ENCODE peak calls at places on chromosomes 16 and 17, in seven cellular contexts. W is dorsolateral prefrontal cortex, K is fibroblast of mammary gland, C is GM12865, F is tibial nerve, I is cardiac muscle cell, G is lower leg skin. L is an unnamed sample.

GRCh38 chr17:57889892-57890856 is 40.3 kb upstream of the MRPS23 start:
- DNase-seq in G (peak), W (no peak), F (no peak), K (peak), I (no peak), C (no peak), L (peak)

GRCh38 chr17:65054602-65055001 is 1.9 kb downstream of the GNA13 start:
- DNase-seq in G (no peak), C (no peak), F (no peak), I (no peak), W (no peak), K (no peak), L (no peak)

GRCh38 chr17:59878624-59879023 is 14.1 kb downstream of the TUBD1 start:
- DNase-seq in G (no peak), F (no peak), W (no peak), K (no peak), C (no peak), I (no peak), L (no peak)

GRCh38 chr17:10370209-10370608 is 2.6 kb downstream of the MYH13 start:
- DNase-seq in F (no peak), W (no peak), I (no peak), G (no peak), C (no peak), K (no peak), L (no peak)

GRCh38 chr17:67488161-67488560 is 111.1 kb downstream of the PITPNC1 start:
- DNase-seq in G (peak), C (no peak), K (peak), I (no peak), F (no peak), W (no peak), L (no peak)

GRCh38 chr17:78281249-78281865 is 49.9 kb downstream of the TMEM235 start:
- DNase-seq in K (peak), G (no peak), F (no peak), C (no peak), W (peak), I (no peak), L (no peak)

GRCh38 chr17:78704594-78704993 is 77.5 kb downstream of the CYTH1 start:
- DNase-seq in C (no peak), I (no peak), K (no peak), G (no peak), W (no peak), F (no peak), L (no peak)

GRCh38 chr17:73390221-73390620 is 78.4 kb upstream of the CDC42EP4 start:
- DNase-seq in I (no peak), W (no peak), F (no peak), C (no peak), G (no peak), K (no peak), L (no peak)

GRCh38 chr17:44233582-44233981 is 14.1 kb upstream of the UBTF start:
- DNase-seq in K (no peak), I (no peak), G (no peak), C (no peak), F (no peak), W (no peak), L (no peak)

GRCh38 chr17:41667280-41668008 is 21.2 kb upstream of the EIF1 start:
- DNase-seq in W (no peak), C (no peak), I (no peak), F (no peak), G (no peak), K (no peak), L (no peak)

GRCh38 chr16:53502331-53503269 is at the start of gene AKTIP:
- DNase-seq in I (peak), W (no peak), K (peak), F (no peak), C (peak), G (no peak), L (no peak)

GRCh38 chr17:77916771-77917481 is 41.6 kb upstream of the TNRC6C start:
- DNase-seq in G (no peak), C (peak), I (no peak), K (no peak), W (no peak), F (no peak), L (no peak)

DNA sequence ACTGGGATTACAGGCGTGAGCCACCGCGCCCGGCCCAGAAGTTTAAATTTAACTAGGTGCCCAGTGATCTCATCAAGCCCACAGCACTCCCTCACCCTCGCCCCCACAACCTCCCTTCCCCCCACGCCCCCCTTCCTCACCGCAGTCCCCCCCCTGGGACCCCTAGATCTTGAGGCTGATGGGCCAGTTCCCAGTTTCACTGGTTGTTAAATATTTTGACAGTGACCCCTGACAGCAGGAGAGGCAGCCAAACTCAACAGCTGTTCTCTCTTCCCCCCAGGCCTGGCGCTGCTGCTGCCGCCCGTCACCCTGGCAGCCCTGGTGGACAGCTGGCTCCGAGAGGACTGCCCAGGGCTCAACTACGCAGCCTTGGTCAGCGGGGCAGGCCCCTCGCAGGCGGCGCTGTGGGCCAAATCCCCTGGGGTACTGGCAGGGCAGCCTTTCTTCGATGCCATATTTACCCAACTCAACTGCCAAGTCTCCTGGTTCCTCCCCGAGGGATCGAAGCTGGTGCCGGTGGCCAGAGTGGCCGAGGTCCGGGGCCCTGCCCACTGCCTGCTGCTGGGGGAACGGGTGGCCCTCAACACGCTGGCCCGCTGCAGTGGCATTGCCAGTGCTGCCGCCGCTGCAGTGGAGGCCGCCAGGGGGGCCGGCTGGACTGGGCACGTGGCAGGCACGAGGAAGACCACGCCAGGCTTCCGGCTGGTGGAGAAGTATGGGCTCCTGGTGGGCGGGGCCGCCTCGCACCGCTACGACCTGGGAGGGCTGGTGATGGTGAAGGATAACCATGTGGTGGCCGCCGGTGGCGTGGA is 15.6 kb downstream of the QPRT start:
- DNase-seq in W (no peak), F (no peak), G (no peak), C (peak), K (peak), I (no peak), L (no peak)
- H3K4me3 ChIP-seq in W (no peak), F (no peak), G (no peak), C (no peak), K (no peak), I (no peak), L (no peak)

GRCh38 chr16:66258916-66259845 is 107.3 kb upstream of the CDH5 start:
- DNase-seq in I (no peak), W (no peak), K (no peak), G (peak), F (no peak), C (no peak), L (no peak)
- TF ChIP-seq CTCF in I (no peak), W (no peak), K (no peak), G (no peak), F (no peak), C (no peak), L (no peak)

GRCh38 chr16:13921328-13921727 is 1.4 kb downstream of the ERCC4 start:
- DNase-seq in I (no peak), W (no peak), F (no peak), G (no peak), K (no peak), C (no peak), L (no peak)
- H3K4me3 ChIP-seq in I (no peak), W (no peak), F (no peak), G (no peak), K (no peak), C (no peak), L (peak)

GRCh38 chr16:6016530-6017184 is 919.1 kb upstream of the EEF2KMT start:
- DNase-seq in K (peak), F (no peak), G (no peak), C (no peak), W (no peak), I (peak), L (no peak)
- TF ChIP-seq CTCF in K (peak), F (no peak), G (no peak), C (peak), W (peak), I (no peak), L (peak)

DNA sequence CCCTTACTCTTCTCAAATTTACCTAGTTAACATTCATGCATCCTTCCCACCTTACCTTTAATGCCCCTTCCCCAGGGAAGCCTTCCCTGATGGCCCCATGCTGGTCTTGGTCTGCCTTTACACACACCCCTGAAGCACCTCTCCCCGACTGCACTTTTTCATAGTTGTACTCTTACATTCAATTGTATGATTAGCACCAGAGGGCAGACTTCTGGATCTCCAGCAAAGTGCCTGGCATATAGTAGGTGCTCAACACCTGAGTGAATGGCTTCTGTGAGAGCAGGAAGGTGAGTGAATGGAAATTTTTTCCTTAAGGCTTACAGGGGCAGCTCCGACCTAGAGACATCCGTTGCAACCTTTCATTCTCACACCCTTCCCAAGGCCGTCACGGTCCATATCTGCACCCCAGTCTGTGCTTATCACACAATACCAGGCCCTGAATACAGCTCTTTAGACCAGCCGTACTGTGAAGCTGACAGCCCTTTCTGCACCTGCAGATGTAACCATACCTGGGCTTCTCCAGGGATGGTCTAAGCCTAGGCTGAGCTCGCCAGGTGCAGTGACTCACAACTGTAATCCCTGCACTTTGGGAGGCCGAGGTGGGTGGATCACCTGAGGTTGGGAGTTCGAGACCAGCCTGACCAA is 4.4 kb downstream of the PGAP3 start:
- DNase-seq in C (no peak), F (no peak), K (no peak), G (no peak), W (no peak), I (no peak), L (no peak)
- H3K4me3 ChIP-seq in C (no peak), F (no peak), K (no peak), G (no peak), W (no peak), I (no peak), L (no peak)

GRCh38 chr17:45307290-45308015 is 9.4 kb downstream of the MAP3K14 start:
- DNase-seq in F (peak), K (peak), C (peak), I (no peak), W (no peak), G (peak), L (peak)

GRCh38 chr17:45308016-45308365 is 8.8 kb downstream of the MAP3K14 start:
- DNase-seq in I (no peak), F (no peak), W (no peak), K (no peak), C (no peak), G (no peak), L (no peak)

GRCh38 chr17:45306094-45306493 is 10.7 kb downstream of the MAP3K14 start:
- DNase-seq in C (no peak), G (no peak), W (no peak), F (no peak), I (no peak), K (no peak), L (no peak)

GRCh38 chr17:45305532-45306087 is 11.2 kb downstream of the MAP3K14 start:
- DNase-seq in K (peak), W (no peak), G (no peak), C (no peak), F (no peak), I (no peak), L (no peak)

GRCh38 chr17:45306623-45307022 is 10.2 kb downstream of the MAP3K14 start:
- DNase-seq in I (no peak), G (no peak), C (no peak), W (no peak), F (no peak), K (no peak), L (no peak)
- TF ChIP-seq CTCF in I (no peak), G (no peak), C (no peak), W (no peak), F (no peak), K (no peak), L (no peak)

GRCh38 chr17:45411348-45412105 is 21.1 kb downstream of the ARHGAP27 start:
- DNase-seq in F (no peak), K (no peak), W (no peak), I (no peak), C (no peak), G (no peak), L (no peak)

GRCh38 chr17:45408611-45409421 is 23.9 kb downstream of the ARHGAP27 start:
- DNase-seq in I (peak), K (no peak), F (no peak), C (no peak), W (no peak), G (no peak), L (no peak)

GRCh38 chr17:45409659-45410076 is 23.0 kb downstream of the ARHGAP27 start:
- DNase-seq in I (no peak), W (no peak), C (no peak), G (no peak), K (no peak), F (no peak), L (no peak)

GRCh38 chr17:45413498-45413923 is 19.2 kb downstream of the ARHGAP27 start:
- DNase-seq in W (peak), K (no peak), F (no peak), C (no peak), G (no peak), I (no peak), L (no peak)

DNA sequence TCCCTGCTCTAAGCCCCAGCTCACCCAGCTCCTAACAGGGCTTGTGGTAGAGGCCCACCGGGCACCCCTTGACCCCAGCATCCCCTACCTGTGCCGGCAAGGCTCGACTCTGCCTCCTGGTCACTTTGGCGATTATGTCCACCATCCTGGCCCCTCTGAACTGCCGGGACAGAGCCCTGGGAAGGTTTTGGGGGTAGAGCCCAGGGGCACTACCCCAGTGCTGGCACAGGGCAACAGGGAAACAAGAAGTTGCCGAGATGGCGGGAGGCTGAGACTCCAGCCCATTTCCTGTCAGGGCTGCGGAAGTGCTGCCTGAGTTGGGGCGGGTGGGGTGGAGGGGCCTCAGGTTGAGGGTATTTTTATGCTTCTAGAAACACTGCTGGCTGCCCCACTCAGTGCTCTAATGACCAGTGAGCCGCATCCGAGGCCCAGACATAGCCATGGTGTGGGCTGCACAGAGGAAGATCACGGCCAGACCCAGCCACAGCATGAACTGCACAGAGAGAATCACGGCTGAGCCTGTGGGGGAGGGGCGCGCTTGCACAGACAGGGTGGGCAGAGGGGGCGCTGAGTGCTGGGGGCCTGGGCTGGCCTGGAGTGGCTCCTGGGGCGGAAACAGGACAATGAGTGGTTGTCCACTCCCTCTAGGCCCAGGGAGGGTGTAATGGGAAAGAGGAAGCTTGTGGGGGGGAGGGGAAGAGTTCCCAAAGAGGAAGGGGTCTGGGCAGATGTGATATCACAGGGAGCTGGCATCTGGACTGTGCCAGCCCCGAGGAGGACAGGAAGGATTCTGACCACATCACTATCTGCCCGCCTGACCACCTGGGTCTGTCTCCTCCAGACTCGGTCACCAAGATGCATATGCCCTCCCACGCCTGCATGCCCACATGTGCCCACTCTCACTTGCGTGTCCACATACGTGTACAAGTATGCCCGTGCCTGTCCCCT is 22.3 kb downstream of the ARHGAP27 start:
- DNase-seq in K (no peak), W (peak), C (peak), I (no peak), F (peak), G (no peak), L (no peak)
- H3K4me3 ChIP-seq in K (no peak), W (peak), C (peak), I (no peak), F (peak), G (no peak), L (no peak)

GRCh38 chr16:67844441-67844840 is 2.3 kb upstream of the NUTF2 start:
- DNase-seq in I (no peak), F (no peak), G (no peak), C (no peak), K (peak), W (no peak), L (peak)
- TF ChIP-seq CTCF in I (no peak), F (no peak), G (no peak), C (no peak), K (peak), W (no peak), L (peak)

GRCh38 chr16:86762035-86762550 is 183.7 kb downstream of the FOXL1 start:
- DNase-seq in C (no peak), F (no peak), G (no peak), K (no peak), I (no peak), W (no peak), L (no peak)

GRCh38 chr16:86758932-86759331 is 180.6 kb downstream of the FOXL1 start:
- DNase-seq in C (no peak), K (peak), I (no peak), F (no peak), G (no peak), W (no peak), L (no peak)

GRCh38 chr16:86764551-86764950 is 186.2 kb downstream of the FOXL1 start:
- DNase-seq in W (no peak), I (no peak), F (no peak), G (no peak), K (no peak), C (no peak), L (no peak)

GRCh38 chr16:86763819-86764218 is 185.5 kb downstream of the FOXL1 start:
- DNase-seq in I (no peak), C (no peak), W (no peak), G (no peak), F (no peak), K (peak), L (no peak)

DNA sequence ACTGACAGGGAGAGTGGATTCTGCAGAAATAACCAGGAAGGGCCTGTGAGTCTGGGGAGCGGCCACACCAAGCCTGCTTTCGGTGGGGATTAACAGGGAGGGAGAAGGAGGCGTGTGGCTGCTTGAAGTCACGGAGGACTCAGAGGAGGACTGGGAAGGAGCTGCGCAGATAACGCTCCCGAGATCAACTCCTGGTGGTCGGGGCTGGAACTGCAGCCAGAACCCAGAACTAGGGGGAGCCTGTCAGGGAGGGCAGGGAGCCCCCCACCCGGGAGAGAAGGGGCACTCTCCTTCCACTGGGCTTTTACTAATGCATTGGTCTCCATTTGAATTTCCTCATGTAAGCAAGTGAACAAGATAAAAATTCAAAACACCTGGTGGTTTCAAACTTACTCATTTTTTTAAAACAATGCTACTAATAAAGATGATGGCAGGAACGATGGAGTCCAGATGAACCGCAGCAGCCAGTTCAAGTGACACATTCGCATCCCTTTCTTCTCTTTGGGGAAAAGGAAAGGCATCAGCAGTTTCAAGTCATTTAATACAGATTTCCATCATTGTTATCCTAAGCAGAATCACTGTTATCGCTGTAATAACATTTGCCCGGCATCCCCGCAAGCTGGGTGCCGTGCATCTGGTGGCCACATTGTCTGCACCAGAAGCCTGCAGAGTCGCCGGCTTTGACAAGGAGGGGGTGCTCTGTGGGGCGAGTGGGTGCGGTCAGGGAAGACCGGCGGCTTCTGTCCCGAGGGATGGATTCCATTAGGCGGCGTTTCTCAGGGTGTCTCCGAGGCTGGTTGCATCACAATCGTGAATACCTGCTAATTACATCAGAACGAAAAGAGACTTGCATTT is 183.0 kb downstream of the FOXL1 start:
- DNase-seq in I (peak), W (peak), F (peak), C (peak), G (no peak), K (peak), L (peak)
- H3K4me3 ChIP-seq in I (no peak), W (peak), F (no peak), C (no peak), G (no peak), K (peak), L (peak)